ENCODE peak calls at places on chromosomes 11 and 22, in five cellular contexts. B, Y, Z, J and C are unnamed samples.

GRCh38 chr11:77418981-77419592 is 54.8 kb downstream of the PAK1 start:
- DNase-seq in B (no peak), Y (no peak), Z (no peak), J (no peak), C (no peak)

GRCh38 chr22:38860291-38861169 is 11.5 kb downstream of the CBX6 start:
- DNase-seq in B (no peak), Y (no peak), Z (no peak), J (no peak), C (no peak)

GRCh38 chr11:129846508-129847335 is 31.1 kb downstream of the TMEM45B start:
- DNase-seq in B (peak; percentile 84), Y (peak; percentile 80), Z (no peak), J (no peak), C (peak; percentile 78)

GRCh38 chr11:7060828-7061227 is 28.0 kb upstream of the RBMXL2 start:
- DNase-seq in B (peak; percentile 35), Y (no peak), Z (no peak), J (no peak), C (peak; percentile 57)

GRCh38 chr11:62546937-62547625 is 475 bp upstream of the AHNAK start:
- DNase-seq in B (peak; percentile 62), Y (no peak), Z (no peak), J (no peak), C (no peak)

GRCh38 chr22:50269573-50270301 is 443 bp downstream of the MAPK11 start:
- DNase-seq in B (no peak), Y (no peak), Z (no peak), J (no peak), C (no peak)

GRCh38 chr22:24968066-24968561 is 15.6 kb downstream of the KIAA1671 start:
- DNase-seq in B (no peak), Y (no peak), Z (no peak), J (no peak), C (no peak)

GRCh38 chr11:65172600-65172999 is 2.6 kb downstream of the SPDYC start:
- DNase-seq in B (no peak), Y (no peak), Z (no peak), J (no peak), C (no peak)

GRCh38 chr11:90204832-90205646 is 17.8 kb downstream of the CHORDC1 start:
- DNase-seq in B (peak; percentile 9), Y (peak; percentile 23), Z (no peak), J (no peak), C (no peak)

GRCh38 chr11:69702769-69703510 is 882 bp downstream of the FGF19 start:
- DNase-seq in B (no peak), Y (no peak), Z (no peak), J (no peak), C (no peak)

GRCh38 chr22:25363474-25363873 is 144.0 kb downstream of the CRYBB2 start:
- DNase-seq in B (no peak), Y (no peak), Z (no peak), J (peak; percentile 39), C (no peak)

GRCh38 chr11:406796-407650 is 7.8 kb downstream of the SIGIRR start:
- DNase-seq in B (peak; percentile 69), Y (peak; percentile 41), Z (peak; percentile 89), J (peak; percentile 91), C (no peak)

GRCh38 chr11:71499125-71499524 is 27.9 kb upstream of the KRTAP5-7 start:
- DNase-seq in B (no peak), Y (no peak), Z (no peak), J (no peak), C (no peak)

GRCh38 chr11:71452354-71453020 is 516 bp upstream of the NADSYN1 start:
- DNase-seq in B (peak; percentile 48), Y (no peak), Z (peak; percentile 53), J (no peak), C (peak; percentile 2)

GRCh38 chr11:47714554-47715081 is 551 bp downstream of the AGBL2 start:
- DNase-seq in B (peak; percentile 37), Y (no peak), Z (no peak), J (peak; percentile 56), C (no peak)

GRCh38 chr22:39985383-39986045 is 9.2 kb upstream of the FAM83F start:
- DNase-seq in B (no peak), Y (no peak), Z (no peak), J (peak; percentile 30), C (no peak)

GRCh38 chr22:49205401-49205800 is 622.3 kb downstream of the BRD1 start:
- DNase-seq in B (no peak), Y (no peak), Z (no peak), J (no peak), C (no peak)

GRCh38 chr22:19239464-19239863 is 52.1 kb downstream of the CLTCL1 start:
- DNase-seq in B (no peak), Y (no peak), Z (no peak), J (no peak), C (no peak)

GRCh38 chr11:1640076-1640946 is 10.7 kb downstream of the KRTAP5-5 start:
- DNase-seq in B (peak; percentile 67), Y (no peak), Z (peak; percentile 14), J (no peak), C (no peak)

GRCh38 chr11:119371778-119372182 is 9.7 kb downstream of the USP2 start:
- DNase-seq in B (no peak), Y (no peak), Z (no peak), J (peak; percentile 48), C (no peak)

GRCh38 chr22:27576413-27576812 is 225.1 kb downstream of the MN1 start:
- DNase-seq in B (no peak), Y (no peak), Z (no peak), J (no peak), C (no peak)

GRCh38 chr11:110710520-110711381 is 1.5 kb downstream of the ARHGAP20 start:
- DNase-seq in B (peak; percentile 37), Y (no peak), Z (no peak), J (peak; percentile 76), C (no peak)

GRCh38 chr11:22797081-22797480 is 32.5 kb downstream of the SVIP start:
- DNase-seq in B (no peak), Y (no peak), Z (no peak), J (no peak), C (no peak)

GRCh38 chr11:17076517-17077239 is 789 bp downstream of the RPS13 start:
- DNase-seq in B (no peak), Y (no peak), Z (no peak), J (no peak), C (no peak)

GRCh38 chr11:70524096-70524922 is 126.0 kb downstream of the CTTN start:
- DNase-seq in B (peak; percentile 45), Y (no peak), Z (no peak), J (peak; percentile 43), C (no peak)

GRCh38 chr11:79040348-79040747 is 400.5 kb downstream of the TENM4 start:
- DNase-seq in B (no peak), Y (no peak), Z (no peak), J (no peak), C (no peak)

GRCh38 chr11:107858217-107859070 is at the start of gene SLC35F2:
- DNase-seq in B (peak; percentile 55), Y (no peak), Z (peak; percentile 48), J (peak; percentile 85), C (no peak)

GRCh38 chr22:19040581-19041402 is 81.4 kb downstream of the DGCR2 start:
- DNase-seq in B (no peak), Y (no peak), Z (no peak), J (peak; percentile 53), C (no peak)

GRCh38 chr11:1890856-1891830 is 552 bp downstream of the PRR33 start:
- DNase-seq in B (no peak), Y (no peak), Z (no peak), J (peak; percentile 64), C (no peak)

GRCh38 chr11:30411383-30411782 is 88.5 kb downstream of the ARL14EP start:
- DNase-seq in B (no peak), Y (no peak), Z (no peak), J (no peak), C (no peak)

GRCh38 chr11:118202599-118203422 is 22.0 kb downstream of the JAML start:
- DNase-seq in B (no peak), Y (no peak), Z (peak; percentile 14), J (no peak), C (no peak)